ENCODE peak calls at places on chromosomes 4 and X, in four cellular contexts. P is NCI-H345, X is ACHN, R is germinal center. W is an unnamed sample.
A peak's percentile ranks its signal among the peaks of the same experiment; 100 is the strongest.

GRCh38 chrX:123860983-123861382 is 1.1 kb downstream of the XIAP start:
- DNase-seq in R (no peak), X (peak; percentile 8), P (peak; percentile 14), W (no peak)

GRCh38 chr4:19030536-19030935 is 1009.0 kb upstream of the LCORL start:
- DNase-seq in X (peak; percentile 19), R (no peak), P (no peak), W (no peak)

GRCh38 chr4:159764343-159764952 is 661.6 kb downstream of the RAPGEF2 start:
- DNase-seq in P (peak; percentile 16), R (peak; percentile 3), X (peak; percentile 54), W (no peak)

GRCh38 chr4:40212674-40213504 is 16.1 kb downstream of the RHOH start:
- DNase-seq in P (no peak), X (no peak), R (no peak), W (no peak)

GRCh38 chr4:48490012-48490679 is at the start of gene ZAR1:
- DNase-seq in P (peak; percentile 22), X (peak; percentile 8), R (peak; percentile 29), W (peak; percentile 21)

GRCh38 chr4:10369517-10369916 is 87.7 kb downstream of the ZNF518B start:
- DNase-seq in P (no peak), X (no peak), R (no peak), W (no peak)

GRCh38 chr4:7546809-7547367 is 112.2 kb upstream of the PSAPL1 start:
- DNase-seq in R (no peak), X (no peak), P (no peak), W (no peak)

GRCh38 chrX:76428243-76429130 is 977 bp downstream of the MAGEE1 start:
- DNase-seq in X (no peak), P (no peak), R (peak; percentile 8), W (peak; percentile 31)

GRCh38 chrX:145002776-145003175 is 244.5 kb upstream of the SPANXN1 start:
- DNase-seq in P (no peak), X (no peak), R (no peak), W (no peak)

W was measured in activated B cell treated with CpG ODN at 0.5 μM for 24 hours.